ENCODE peak calls at places on chromosomes 11 and 22, in five cellular contexts. One of them, this sample, is unnamed.
A peak's percentile ranks its signal among the peaks of the same experiment; 100 is the strongest.

GRCh38 chr22:26579331-26579886 is 10.5 kb downstream of the TPST2 start:
- DNase-seq in stimulated activated naive CD4-positive, alpha-beta T cell: peak; percentile 27
- DNase-seq in iris pigment epithelial cell: no peak
- DNase-seq in CD4-positive, CD25-positive, alpha-beta regulatory T cell: peak; percentile 48
- DNase-seq in activated gamma-delta T cell: peak; percentile 19
- DNase-seq in this sample: no peak

GRCh38 chr22:35808377-35808776 is 90.7 kb downstream of the APOL5 start:
- DNase-seq in stimulated activated naive CD4-positive, alpha-beta T cell: no peak
- DNase-seq in iris pigment epithelial cell: no peak
- DNase-seq in CD4-positive, CD25-positive, alpha-beta regulatory T cell: no peak
- DNase-seq in activated gamma-delta T cell: no peak
- DNase-seq in this sample: no peak

GRCh38 chr22:46738961-46739870 is 1.2 kb upstream of the CERK start:
- DNase-seq in stimulated activated naive CD4-positive, alpha-beta T cell: peak; percentile 69
- DNase-seq in iris pigment epithelial cell: peak; percentile 50
- DNase-seq in CD4-positive, CD25-positive, alpha-beta regulatory T cell: peak; percentile 76
- DNase-seq in activated gamma-delta T cell: peak; percentile 62
- DNase-seq in this sample: peak; percentile 64

GRCh38 chr22:42742940-42743339 is 22.3 kb upstream of the A4GALT start:
- DNase-seq in stimulated activated naive CD4-positive, alpha-beta T cell: no peak
- DNase-seq in iris pigment epithelial cell: no peak
- DNase-seq in CD4-positive, CD25-positive, alpha-beta regulatory T cell: no peak
- DNase-seq in activated gamma-delta T cell: no peak
- DNase-seq in this sample: peak; percentile 72

GRCh38 chr22:19775496-19776325 is 15.1 kb downstream of the TBX1 start:
- DNase-seq in stimulated activated naive CD4-positive, alpha-beta T cell: no peak
- DNase-seq in iris pigment epithelial cell: no peak
- DNase-seq in CD4-positive, CD25-positive, alpha-beta regulatory T cell: no peak
- DNase-seq in activated gamma-delta T cell: no peak
- DNase-seq in this sample: no peak

GRCh38 chr11:92696076-92696475 is 273.4 kb upstream of the MTNR1B start:
- DNase-seq in stimulated activated naive CD4-positive, alpha-beta T cell: no peak
- DNase-seq in iris pigment epithelial cell: no peak
- DNase-seq in CD4-positive, CD25-positive, alpha-beta regulatory T cell: no peak
- DNase-seq in activated gamma-delta T cell: no peak
- DNase-seq in this sample: no peak

GRCh38 chr11:125941606-125942275 is 4.1 kb upstream of the VSIG10L2 start:
- DNase-seq in stimulated activated naive CD4-positive, alpha-beta T cell: no peak
- DNase-seq in iris pigment epithelial cell: peak; percentile 32
- DNase-seq in CD4-positive, CD25-positive, alpha-beta regulatory T cell: peak; percentile 23
- DNase-seq in activated gamma-delta T cell: no peak
- DNase-seq in this sample: peak; percentile 91

GRCh38 chr11:61994981-61995380 is 27.5 kb upstream of the FTH1 start:
- DNase-seq in stimulated activated naive CD4-positive, alpha-beta T cell: no peak
- DNase-seq in iris pigment epithelial cell: no peak
- DNase-seq in CD4-positive, CD25-positive, alpha-beta regulatory T cell: no peak
- DNase-seq in activated gamma-delta T cell: no peak
- DNase-seq in this sample: no peak

GRCh38 chr22:41919357-41920224 is 4.7 kb upstream of the SHISA8 start:
- DNase-seq in stimulated activated naive CD4-positive, alpha-beta T cell: no peak
- DNase-seq in iris pigment epithelial cell: no peak
- DNase-seq in CD4-positive, CD25-positive, alpha-beta regulatory T cell: no peak
- DNase-seq in activated gamma-delta T cell: no peak
- DNase-seq in this sample: peak; percentile 93

GRCh38 chr11:95339554-95339953 is 108.6 kb upstream of the SESN3 start:
- DNase-seq in stimulated activated naive CD4-positive, alpha-beta T cell: no peak
- DNase-seq in iris pigment epithelial cell: no peak
- DNase-seq in CD4-positive, CD25-positive, alpha-beta regulatory T cell: no peak
- DNase-seq in activated gamma-delta T cell: no peak
- DNase-seq in this sample: no peak

GRCh38 chr11:119854521-119854920 is 125.5 kb upstream of the NECTIN1 start:
- DNase-seq in stimulated activated naive CD4-positive, alpha-beta T cell: no peak
- DNase-seq in iris pigment epithelial cell: no peak
- DNase-seq in CD4-positive, CD25-positive, alpha-beta regulatory T cell: no peak
- DNase-seq in activated gamma-delta T cell: no peak
- DNase-seq in this sample: no peak

GRCh38 chr11:122413677-122414076 is 241.8 kb upstream of the UBASH3B start:
- DNase-seq in stimulated activated naive CD4-positive, alpha-beta T cell: no peak
- DNase-seq in iris pigment epithelial cell: no peak
- DNase-seq in CD4-positive, CD25-positive, alpha-beta regulatory T cell: no peak
- DNase-seq in activated gamma-delta T cell: no peak
- DNase-seq in this sample: no peak

GRCh38 chr11:1879941-1880720 is 11.6 kb downstream of the PRR33 start:
- DNase-seq in stimulated activated naive CD4-positive, alpha-beta T cell: no peak
- DNase-seq in iris pigment epithelial cell: peak; percentile 51
- DNase-seq in CD4-positive, CD25-positive, alpha-beta regulatory T cell: no peak
- DNase-seq in activated gamma-delta T cell: no peak
- DNase-seq in this sample: no peak

GRCh38 chr22:37634505-37635002 is 4.9 kb upstream of the SH3BP1 start:
- DNase-seq in stimulated activated naive CD4-positive, alpha-beta T cell: no peak
- DNase-seq in iris pigment epithelial cell: peak; percentile 25
- DNase-seq in CD4-positive, CD25-positive, alpha-beta regulatory T cell: no peak
- DNase-seq in activated gamma-delta T cell: no peak
- DNase-seq in this sample: no peak

GRCh38 chr11:2916114-2916891 is 12.9 kb downstream of the PHLDA2 start:
- DNase-seq in stimulated activated naive CD4-positive, alpha-beta T cell: no peak
- DNase-seq in iris pigment epithelial cell: no peak
- DNase-seq in CD4-positive, CD25-positive, alpha-beta regulatory T cell: no peak
- DNase-seq in activated gamma-delta T cell: no peak
- DNase-seq in this sample: no peak

GRCh38 chr11:370087-370941 is 1.0 kb downstream of the B4GALNT4 start:
- DNase-seq in stimulated activated naive CD4-positive, alpha-beta T cell: no peak
- DNase-seq in iris pigment epithelial cell: no peak
- DNase-seq in CD4-positive, CD25-positive, alpha-beta regulatory T cell: no peak
- DNase-seq in activated gamma-delta T cell: no peak
- DNase-seq in this sample: peak; percentile 64

GRCh38 chr11:11545285-11546275 is 76.2 kb downstream of the GALNT18 start:
- DNase-seq in stimulated activated naive CD4-positive, alpha-beta T cell: no peak
- DNase-seq in iris pigment epithelial cell: no peak
- DNase-seq in CD4-positive, CD25-positive, alpha-beta regulatory T cell: no peak
- DNase-seq in activated gamma-delta T cell: no peak
- DNase-seq in this sample: peak; percentile 52

GRCh38 chr11:97140885-97141494 is 751.2 kb downstream of the JRKL start:
- DNase-seq in stimulated activated naive CD4-positive, alpha-beta T cell: no peak
- DNase-seq in iris pigment epithelial cell: peak; percentile 3
- DNase-seq in CD4-positive, CD25-positive, alpha-beta regulatory T cell: no peak
- DNase-seq in activated gamma-delta T cell: no peak
- DNase-seq in this sample: no peak

GRCh38 chr22:31567196-31567595 is 70.9 kb downstream of the SFI1 start:
- DNase-seq in stimulated activated naive CD4-positive, alpha-beta T cell: no peak
- DNase-seq in iris pigment epithelial cell: no peak
- DNase-seq in CD4-positive, CD25-positive, alpha-beta regulatory T cell: no peak
- DNase-seq in activated gamma-delta T cell: no peak
- DNase-seq in this sample: no peak

GRCh38 chr22:29306830-29307657 is 594 bp downstream of the GAS2L1 start:
- DNase-seq in stimulated activated naive CD4-positive, alpha-beta T cell: no peak
- DNase-seq in iris pigment epithelial cell: peak; percentile 79
- DNase-seq in CD4-positive, CD25-positive, alpha-beta regulatory T cell: no peak
- DNase-seq in activated gamma-delta T cell: no peak
- DNase-seq in this sample: peak; percentile 80

GRCh38 chr11:21582791-21583190 is 610.1 kb upstream of the ANO5 start:
- DNase-seq in stimulated activated naive CD4-positive, alpha-beta T cell: no peak
- DNase-seq in iris pigment epithelial cell: no peak
- DNase-seq in CD4-positive, CD25-positive, alpha-beta regulatory T cell: no peak
- DNase-seq in activated gamma-delta T cell: no peak
- DNase-seq in this sample: no peak

GRCh38 chr22:36797988-36798670 is 18.7 kb downstream of the PVALB start:
- DNase-seq in stimulated activated naive CD4-positive, alpha-beta T cell: no peak
- DNase-seq in iris pigment epithelial cell: no peak
- DNase-seq in CD4-positive, CD25-positive, alpha-beta regulatory T cell: no peak
- DNase-seq in activated gamma-delta T cell: no peak
- DNase-seq in this sample: no peak

GRCh38 chr11:44711113-44711512 is 15.6 kb upstream of the TSPAN18 start:
- DNase-seq in stimulated activated naive CD4-positive, alpha-beta T cell: no peak
- DNase-seq in iris pigment epithelial cell: no peak
- DNase-seq in CD4-positive, CD25-positive, alpha-beta regulatory T cell: no peak
- DNase-seq in activated gamma-delta T cell: no peak
- DNase-seq in this sample: peak; percentile 54

GRCh38 chr22:40898850-40899357 is 37.0 kb upstream of the DNAJB7 start:
- DNase-seq in stimulated activated naive CD4-positive, alpha-beta T cell: peak; percentile 7
- DNase-seq in iris pigment epithelial cell: peak; percentile 62
- DNase-seq in CD4-positive, CD25-positive, alpha-beta regulatory T cell: peak; percentile 57
- DNase-seq in activated gamma-delta T cell: no peak
- DNase-seq in this sample: no peak

GRCh38 chr11:34869425-34869824 is 46.8 kb downstream of the APIP start:
- DNase-seq in stimulated activated naive CD4-positive, alpha-beta T cell: no peak
- DNase-seq in iris pigment epithelial cell: peak; percentile 10
- DNase-seq in CD4-positive, CD25-positive, alpha-beta regulatory T cell: no peak
- DNase-seq in activated gamma-delta T cell: no peak
- DNase-seq in this sample: peak; percentile 44